ENCODE peak calls at places on chromosomes 11 and 22, in four cellular contexts. E is RWPE2, R is pancreas, D is HCT116. C is an unnamed sample. For H3K27me3, the result is how much of the 10 kb centered on the place peaks cover.

GRCh38 chr22:35021166-35021565 is 44.8 kb upstream of the ISX start:
- DNase-seq in E (no peak), R (no peak), D (no peak), C (no peak)

GRCh38 chr11:46671958-46672315 is 28.5 kb downstream of the ARHGAP1 start:
- DNase-seq in E (no peak), R (no peak), D (no peak), C (no peak)

GRCh38 chr11:20116825-20117224 is 43.5 kb downstream of the DBX1 start:
- DNase-seq in E (no peak), R (no peak), D (no peak), C (no peak)

GRCh38 chr11:122646549-122647340 is 8.8 kb upstream of the UBASH3B start:
- DNase-seq in E (no peak), R (no peak), D (no peak), C (no peak)

GRCh38 chr11:40027737-40028136 is 1431.7 kb downstream of the LRRC4C start:
- DNase-seq in E (no peak), R (no peak), D (no peak), C (no peak)

GRCh38 chr11:130181295-130182272 is 22.0 kb downstream of the ST14 start:
- DNase-seq in E (no peak), R (peak), D (no peak), C (no peak)

GRCh38 chr11:132427611-132428010 is 1057.2 kb downstream of the NTM start:
- DNase-seq in E (no peak), R (no peak), D (no peak), C (no peak)

GRCh38 chr11:64225608-64226506 is at the start of the genes NUDT22 and TRPT1:
- DNase-seq in E (peak), R (peak), D (no peak), C (peak)

GRCh38 chr22:26364066-26365015 is 64.7 kb upstream of the ASPHD2 start:
- DNase-seq in E (no peak), R (peak), D (peak), C (peak)

GRCh38 chr11:72685560-72686480 is 11.6 kb upstream of the PDE2A start:
- DNase-seq in E (no peak), R (no peak), D (no peak), C (no peak)

GRCh38 chr11:86548278-86548917 is 124.0 kb downstream of the ME3 start:
- DNase-seq in E (no peak), R (no peak), D (no peak), C (no peak)

GRCh38 chr11:69394902-69395690 is 86.4 kb upstream of the LINC01488 start:
- DNase-seq in E (peak), R (no peak), D (no peak), C (no peak)

GRCh38 chr22:32897400-32897799 is 95.9 kb downstream of the TIMP3 start:
- DNase-seq in E (no peak), R (no peak), D (no peak), C (no peak)

GRCh38 chr11:73308003-73308962 is at the start of gene ARHGEF17:
- DNase-seq in E (no peak), R (peak), D (peak), C (peak)

GRCh38 chr11:62496676-62497075 is 49.9 kb downstream of the AHNAK start:
- DNase-seq in E (no peak), R (no peak), D (no peak), C (no peak)

GRCh38 chr11:71200172-71200716 is 52.1 kb downstream of the SHANK2 start:
- DNase-seq in E (no peak), R (no peak), D (no peak), C (no peak)

GRCh38 chr11:128934351-128934750 is 8.3 kb downstream of the TP53AIP1 start:
- DNase-seq in E (no peak), R (no peak), D (no peak), C (no peak)

GRCh38 chr11:62539238-62539925 is 7.2 kb downstream of the AHNAK start:
- DNase-seq in E (peak), R (peak), D (no peak), C (no peak)

GRCh38 chr11:111148953-111149352 is 96.6 kb upstream of the POU2AF2 start:
- DNase-seq in E (no peak), R (no peak), D (no peak), C (no peak)

GRCh38 chr11:65003282-65003681 is 6.5 kb upstream of the BATF2 start:
- DNase-seq in E (no peak), R (no peak), D (no peak), C (no peak)

GRCh38 chr11:68632802-68633201 is 51.5 kb upstream of the GAL start:
- DNase-seq in E (no peak), R (no peak), D (peak), C (peak)

GRCh38 chr11:126290887-126291286 is 8.0 kb downstream of the TIRAP start:
- DNase-seq in E (no peak), R (no peak), D (no peak), C (no peak)

GRCh38 chr11:75820636-75821035 is 5.6 kb downstream of the UVRAG start:
- DNase-seq in E (no peak), R (no peak), D (no peak), C (no peak)

GRCh38 chr11:66048525-66049313 is at the start of gene GAL3ST3:
- DNase-seq in E (no peak), R (no peak), D (no peak), C (no peak)
- TF ChIP-seq CTCF in E (no peak), R (no peak), D (no peak), C (no peak)

DNA sequence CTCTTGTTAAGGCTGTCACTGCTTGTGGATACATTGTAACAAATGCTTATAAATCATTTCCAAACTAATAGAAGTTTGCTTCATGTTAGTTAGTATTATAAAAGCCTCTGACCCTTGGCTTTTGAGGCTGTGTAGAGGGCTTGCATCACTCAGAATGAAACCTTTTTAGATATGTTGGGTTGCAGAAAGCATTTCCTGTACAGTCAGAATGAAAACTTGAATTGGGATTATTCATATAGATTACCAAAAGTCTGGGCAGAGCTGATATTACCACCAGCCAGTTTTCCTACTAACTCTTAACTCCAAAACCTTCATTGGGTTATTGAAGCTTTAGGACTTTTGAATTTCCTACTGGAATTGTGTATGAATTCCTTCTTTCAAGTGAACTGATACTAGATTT is 12.0 kb downstream of the KMT2A start:
- DNase-seq in E (no peak), R (no peak), D (no peak), C (no peak)
- H3K4me3 ChIP-seq in E (no peak), R (no peak), D (no peak), C (no peak)

DNA sequence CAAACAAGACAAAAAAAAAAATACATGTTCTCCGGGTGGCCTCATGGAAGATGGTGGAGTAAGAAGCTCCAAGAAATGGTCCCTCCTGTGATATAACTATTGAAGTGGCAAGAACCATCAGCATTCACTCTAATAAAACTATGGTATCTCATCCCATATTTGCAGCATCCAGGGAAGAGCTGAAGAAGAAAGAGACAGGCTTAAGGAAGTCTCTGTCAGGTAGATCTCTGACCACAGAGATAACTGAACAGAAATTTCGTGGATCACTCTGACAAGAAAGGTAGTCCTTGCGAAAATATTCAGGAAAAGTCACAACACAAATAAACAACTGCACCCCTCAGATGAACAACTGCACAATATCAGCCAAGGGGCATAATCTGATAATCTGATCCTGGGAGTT is 54.6 kb upstream of the IGLL5 start:
- DNase-seq in E (no peak), R (no peak), D (no peak), C (no peak)
- H3K27me3 ChIP-seq in E (under half), R (under half), D (under half), C (under half)

GRCh38 chr22:17152340-17152739 is 6.7 kb downstream of the HDHD5 start:
- DNase-seq in E (no peak), R (no peak), D (no peak), C (no peak)
- TF ChIP-seq CTCF in E (no peak), R (no peak), D (no peak), C (no peak)

GRCh38 chr11:108873305-108873704 is 208.4 kb downstream of the DDX10 start:
- DNase-seq in E (no peak), R (no peak), D (no peak), C (no peak)

GRCh38 chr11:108871152-108871551 is 206.3 kb downstream of the DDX10 start:
- DNase-seq in E (no peak), R (no peak), D (no peak), C (no peak)

GRCh38 chr11:108871867-108872266 is 207.0 kb downstream of the DDX10 start:
- DNase-seq in E (no peak), R (no peak), D (no peak), C (no peak)

GRCh38 chr11:108873938-108874337 is 209.1 kb downstream of the DDX10 start:
- DNase-seq in E (no peak), R (no peak), D (no peak), C (no peak)

GRCh38 chr11:108872781-108873291 is 208.0 kb downstream of the DDX10 start:
- DNase-seq in E (no peak), R (no peak), D (no peak), C (no peak)
- H3K4me3 ChIP-seq in E (no peak), R (no peak), D (no peak), C (no peak)

GRCh38 chr11:1448882-1449281 is 37.7 kb downstream of the MOB2 start:
- DNase-seq in E (no peak), R (no peak), D (no peak), C (no peak)
- H3K27me3 ChIP-seq in E (under half), R (under half), D (under half), C (under half)

GRCh38 chr11:116144387-116144958 is 628.3 kb downstream of the BUD13 start:
- DNase-seq in E (no peak), R (no peak), D (no peak), C (no peak)
- TF ChIP-seq CTCF in E (no peak), R (no peak), D (no peak), C (no peak)

C was measured in CD8-positive, alpha-beta T cell.